ENCODE peak calls at places on chromosomes 11 and 22, in ten cellular contexts. W is HCT116, D is sigmoid colon, M is GM23338, P is breast epithelium, T is spleen, K is GM12878, R is stomach, J is K562, E is Panc1. A is an unnamed sample.

GRCh38 chr11:35909866-35910265 is 34.0 kb upstream of the LDLRAD3 start:
- DNase-seq in D (no peak), M (no peak), J (no peak), W (no peak), E (no peak), T (no peak), P (no peak), R (no peak), K (no peak), A (no peak)

GRCh38 chr22:19226428-19226827 is 47.9 kb upstream of the SLC25A1 start:
- DNase-seq in T (no peak), D (no peak), R (no peak), P (no peak), E (no peak), M (no peak), K (no peak), W (no peak), J (no peak), A (no peak)

GRCh38 chr22:46867106-46867505 is 104.7 kb downstream of the TBC1D22A start:
- DNase-seq in J (no peak), E (no peak), W (no peak), K (no peak), P (no peak), M (no peak), R (no peak), D (no peak), T (no peak), A (no peak)

GRCh38 chr22:47089374-47089773 is 326.9 kb downstream of the TBC1D22A start:
- DNase-seq in R (no peak), M (no peak), J (peak; percentile 14), K (no peak), P (no peak), E (no peak), D (no peak), W (no peak), T (no peak), A (no peak)

GRCh38 chr11:46273511-46274205 is 3.8 kb upstream of the CREB3L1 start:
- DNase-seq in T (peak; percentile 57), J (peak; percentile 27), D (no peak), W (no peak), E (no peak), P (no peak), R (peak; percentile 78), K (no peak), M (no peak), A (no peak)

GRCh38 chr11:30635401-30635989 is 49.3 kb upstream of the MPPED2 start:
- DNase-seq in K (no peak), P (no peak), D (peak; percentile 61), E (no peak), T (no peak), M (peak; percentile 78), W (no peak), R (no peak), J (no peak), A (no peak)

GRCh38 chr11:134566311-134566710 is 154.3 kb upstream of the B3GAT1 start:
- DNase-seq in J (no peak), P (no peak), E (no peak), D (no peak), M (no peak), K (no peak), W (no peak), R (no peak), T (no peak), A (no peak)

GRCh38 chr22:42807185-42807584 is 49.9 kb downstream of the ARFGAP3 start:
- DNase-seq in D (no peak), T (no peak), J (no peak), W (no peak), R (no peak), E (no peak), M (no peak), P (no peak), K (no peak), A (peak; percentile 62)

GRCh38 chr11:73358071-73358470 is 18.1 kb upstream of the RELT start:
- DNase-seq in T (no peak), P (no peak), J (no peak), M (no peak), E (no peak), D (no peak), K (no peak), R (no peak), W (no peak), A (no peak)

GRCh38 chr11:93642416-93642815 is 19.1 kb upstream of the CEP295 start:
- DNase-seq in M (no peak), K (no peak), J (no peak), T (no peak), W (no peak), P (no peak), R (no peak), E (no peak), D (no peak), A (no peak)

GRCh38 chr22:29555065-29555644 is 1.6 kb upstream of the THOC5 start:
- DNase-seq in T (no peak), E (no peak), R (no peak), D (no peak), W (no peak), P (peak; percentile 47), K (no peak), M (no peak), J (no peak), A (no peak)

GRCh38 chr22:29553391-29554224 is at the start of gene THOC5:
- DNase-seq in E (peak; percentile 72), T (peak; percentile 98), P (peak; percentile 94), J (peak; percentile 96), W (peak; percentile 89), D (peak; percentile 97), R (peak; percentile 93), M (peak; percentile 98), K (peak; percentile 71), A (no peak)

DNA sequence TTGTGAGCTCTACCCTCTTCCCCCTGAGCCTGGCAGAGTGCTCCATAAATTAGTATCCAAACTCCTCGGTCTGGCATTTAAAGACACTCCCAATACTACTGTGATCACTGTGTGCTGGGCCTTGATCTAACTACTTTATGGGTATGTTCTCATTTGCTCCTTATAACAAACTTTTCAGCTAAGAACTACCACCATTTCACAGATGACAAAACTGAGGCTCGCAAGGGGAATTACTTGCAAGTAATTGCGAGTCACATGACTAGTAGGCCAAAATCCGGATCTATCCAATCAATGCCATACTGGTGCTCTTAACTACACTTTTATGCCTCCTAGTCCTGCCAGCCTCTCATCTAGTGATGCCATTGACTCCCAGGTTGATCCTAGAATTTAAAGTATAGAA is 3.6 kb downstream of the THOC5 start:
- DNase-seq in D (no peak), R (no peak), M (no peak), E (no peak), J (no peak), T (no peak), P (no peak), K (no peak), W (no peak), A (no peak)
- H3K4me3 ChIP-seq in D (no peak overlapping the region), R (no peak overlapping the region), M (no peak overlapping the region), E (no peak overlapping the region), J (no peak overlapping the region), T (no peak overlapping the region), P (no peak overlapping the region), K (no peak overlapping the region), W (no peak overlapping the region), A (no peak overlapping the region)

GRCh38 chr22:32811788-32812187 is 10.3 kb downstream of the TIMP3 start:
- DNase-seq in M (no peak), W (no peak), P (no peak), D (no peak), J (no peak), R (no peak), K (no peak), E (no peak), T (no peak), A (no peak)

GRCh38 chr22:32817137-32817536 is 15.6 kb downstream of the TIMP3 start:
- DNase-seq in P (no peak), R (no peak), M (no peak), J (no peak), E (no peak), T (no peak), K (no peak), W (no peak), D (no peak), A (no peak)

GRCh38 chr22:32815943-32816342 is 14.4 kb downstream of the TIMP3 start:
- DNase-seq in M (no peak), R (no peak), E (no peak), P (no peak), W (no peak), J (no peak), T (no peak), D (peak; percentile 54), K (no peak), A (no peak)

GRCh38 chr22:32814289-32814865 is 12.9 kb downstream of the TIMP3 start:
- DNase-seq in J (no peak), W (no peak), M (peak; percentile 38), R (no peak), P (no peak), D (no peak), T (no peak), K (no peak), E (no peak), A (no peak)

DNA sequence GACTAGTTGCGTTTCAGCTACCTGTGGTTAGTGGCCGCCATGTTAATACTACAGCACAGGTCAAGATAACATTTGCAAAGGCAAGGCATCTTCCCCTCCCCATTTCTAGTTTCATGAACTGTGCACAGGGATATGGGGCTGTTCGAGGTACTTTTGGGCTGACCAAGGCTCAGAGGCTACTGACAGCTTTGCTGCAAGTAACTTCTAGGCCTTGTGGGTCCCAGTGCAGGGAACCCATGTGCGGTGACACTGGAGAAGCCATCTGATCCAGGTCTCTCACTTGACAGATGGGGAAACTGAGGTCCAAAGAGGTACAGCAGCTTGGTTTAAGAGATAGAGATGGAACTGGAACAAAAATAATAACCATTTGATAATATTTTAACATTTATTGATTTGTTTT is 13.6 kb downstream of the TIMP3 start:
- DNase-seq in J (no peak), T (no peak), D (peak; percentile 47), R (no peak), K (no peak), M (no peak), E (no peak), P (no peak), W (no peak), A (no peak)
- TF ChIP-seq POLR2AphosphoS5 in J (no peak), T (peak; percentile 79), D (no peak), R (no peak), K (no peak), M (no peak), E (no peak), P (no peak), W (no peak), A (no peak)

GRCh38 chr11:69018924-69019323 is 5.9 kb upstream of the MRGPRF start:
- DNase-seq in J (no peak), R (no peak), P (no peak), W (no peak), K (no peak), M (no peak), T (no peak), D (peak; percentile 90), E (no peak), A (no peak)
- TF ChIP-seq CTCF in J (no peak), R (no peak), P (no peak), W (no peak), K (no peak), M (no peak), T (no peak), D (no peak), E (no peak), A (no peak)

DNA sequence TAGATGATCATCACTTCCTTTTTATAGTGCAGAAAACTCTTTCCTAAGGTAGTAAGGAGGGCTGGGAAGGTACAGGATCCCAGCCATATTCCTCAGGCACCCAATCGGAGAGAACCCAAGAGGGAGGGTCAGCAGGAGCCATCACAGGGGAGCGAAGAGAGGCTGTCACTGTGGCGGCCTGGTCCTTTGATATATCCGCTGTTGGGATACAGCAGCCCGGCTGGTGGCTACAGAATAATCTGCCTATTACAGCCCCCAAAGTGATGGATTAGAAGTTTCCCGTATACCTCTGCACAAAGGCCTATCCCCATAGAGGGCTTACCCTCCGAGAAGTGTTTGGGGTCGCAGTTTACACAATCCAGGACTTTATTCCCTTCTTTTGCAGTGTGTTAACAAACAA is 48.5 kb downstream of the OR4D9 start:
- DNase-seq in J (peak; percentile 38), M (peak; percentile 59), D (no peak), K (no peak), P (peak; percentile 11), R (no peak), T (no peak), E (no peak), W (no peak), A (no peak)
- H3K4me3 ChIP-seq in J (peak overlapping the region; percentile 60), M (peak overlapping the region; percentile 88), D (peak overlapping the region; percentile 80), K (peak overlapping the region; percentile 59), P (peak overlapping the region; percentile 63), R (peak overlapping the region; percentile 69), T (no peak overlapping the region), E (peak overlapping the region; percentile 65), W (no peak overlapping the region), A (peak overlapping the region; percentile 68)

A was measured in vagina.